ENCODE peak calls at places on chromosomes 7 and 10, in ten cellular contexts. Q, W, S, P, N, A, C, D, J and U are unnamed samples.

GRCh38 chr7:2063562-2064360 is 169.0 kb downstream of the MAD1L1 start:
- DNase-seq in Q (peak; percentile 25), W (peak; percentile 17), S (no peak), P (peak; percentile 43), N (no peak), A (no peak), C (no peak), D (peak; percentile 27), J (peak; percentile 24), U (peak; percentile 8)

GRCh38 chr10:43362191-43362839 is 9.1 kb upstream of the FXYD4 start:
- DNase-seq in Q (peak; percentile 88), W (peak; percentile 52), S (peak; percentile 75), P (peak; percentile 81), N (peak; percentile 86), A (peak; percentile 96), C (peak; percentile 86), D (peak; percentile 83), J (peak; percentile 97), U (peak; percentile 81)

GRCh38 chr10:51001587-51001986 is 72.7 kb upstream of the PRKG1 start:
- DNase-seq in Q (peak; percentile 60), W (no peak), S (no peak), P (peak; percentile 36), N (no peak), A (no peak), C (no peak), D (peak; percentile 54), J (peak; percentile 48), U (no peak)

GRCh38 chr7:32915041-32915536 is 23.5 kb upstream of the KBTBD2 start:
- DNase-seq in Q (no peak), W (no peak), S (no peak), P (no peak), N (no peak), A (no peak), C (no peak), D (no peak), J (no peak), U (no peak)

GRCh38 chr7:15457959-15458955 is 103.6 kb downstream of the AGMO start:
- DNase-seq in Q (no peak), W (no peak), S (no peak), P (no peak), N (no peak), A (no peak), C (no peak), D (no peak), J (no peak), U (no peak)

GRCh38 chr10:72524489-72524888 is 101.4 kb downstream of the MICU1 start:
- DNase-seq in Q (no peak), W (no peak), S (no peak), P (no peak), N (no peak), A (no peak), C (no peak), D (no peak), J (no peak), U (no peak)

GRCh38 chr10:15370741-15371701 is at the start of gene FAM171A1:
- DNase-seq in Q (peak; percentile 63), W (peak; percentile 29), S (no peak), P (no peak), N (peak; percentile 68), A (no peak), C (no peak), D (peak; percentile 51), J (peak; percentile 89), U (peak; percentile 56)

GRCh38 chr7:149823631-149824199 is 14.5 kb upstream of the ZNF862 start:
- DNase-seq in Q (no peak), W (no peak), S (no peak), P (no peak), N (no peak), A (no peak), C (no peak), D (no peak), J (no peak), U (no peak)

GRCh38 chr7:155052982-155053381 is 17.1 kb upstream of the HTR5A start:
- DNase-seq in Q (no peak), W (no peak), S (no peak), P (no peak), N (no peak), A (no peak), C (no peak), D (no peak), J (no peak), U (no peak)

GRCh38 chr7:114416089-114416990 is 1.7 kb downstream of the FOXP2 start:
- DNase-seq in Q (peak; percentile 11), W (peak; percentile 40), S (no peak), P (no peak), N (no peak), A (no peak), C (no peak), D (peak; percentile 21), J (no peak), U (no peak)

GRCh38 chr10:61835069-61835908 is 66.2 kb upstream of the ARID5B start:
- DNase-seq in Q (peak; percentile 70), W (peak; percentile 78), S (peak; percentile 7), P (peak; percentile 90), N (peak; percentile 13), A (peak; percentile 71), C (no peak), D (peak; percentile 83), J (peak; percentile 64), U (peak; percentile 54)

GRCh38 chr10:69389827-69390490 is 26.8 kb downstream of the TACR2 start:
- DNase-seq in Q (no peak), W (peak; percentile 26), S (no peak), P (no peak), N (peak; percentile 62), A (no peak), C (no peak), D (peak; percentile 45), J (no peak), U (no peak)

GRCh38 chr10:6583447-6583846 is 3.4 kb upstream of the PRKCQ start:
- DNase-seq in Q (no peak), W (no peak), S (no peak), P (no peak), N (no peak), A (no peak), C (no peak), D (no peak), J (no peak), U (no peak)

GRCh38 chr7:116780521-116780920 is 81.9 kb upstream of the CAPZA2 start:
- DNase-seq in Q (no peak), W (no peak), S (no peak), P (no peak), N (no peak), A (no peak), C (no peak), D (no peak), J (no peak), U (no peak)

GRCh38 chr7:116779921-116780320 is 82.5 kb upstream of the CAPZA2 start:
- DNase-seq in Q (no peak), W (no peak), S (no peak), P (no peak), N (no peak), A (no peak), C (no peak), D (no peak), J (no peak), U (no peak)

GRCh38 chr7:116780966-116781365 is 81.4 kb upstream of the CAPZA2 start:
- DNase-seq in Q (no peak), W (no peak), S (no peak), P (no peak), N (no peak), A (no peak), C (no peak), D (no peak), J (peak; percentile 68), U (peak; percentile 79)

GRCh38 chr7:116782177-116782711 is 80.1 kb upstream of the CAPZA2 start:
- DNase-seq in Q (no peak), W (peak; percentile 48), S (no peak), P (no peak), N (no peak), A (no peak), C (no peak), D (peak; percentile 73), J (no peak), U (peak; percentile 88)

DNA sequence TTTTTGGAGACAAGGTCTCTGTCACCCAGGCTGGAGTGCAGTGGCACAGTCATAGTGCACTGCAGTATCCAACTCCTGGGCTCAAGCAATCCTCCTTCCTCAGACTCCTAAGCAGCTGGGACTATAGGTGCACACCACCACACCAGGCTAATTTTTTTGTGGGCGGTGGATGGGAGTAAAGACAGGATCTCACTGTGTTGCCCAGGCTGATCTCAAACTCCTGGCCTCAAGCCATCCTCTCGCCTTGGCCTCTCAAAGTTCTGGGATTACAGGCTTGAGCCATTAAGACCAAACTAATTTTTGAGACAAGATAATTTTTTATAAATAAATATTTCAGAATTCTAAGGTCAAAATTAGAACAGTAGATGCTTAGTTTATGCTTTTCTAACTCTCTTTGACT is 80.8 kb upstream of the CAPZA2 start:
- DNase-seq in Q (no peak), W (no peak), S (no peak), P (no peak), N (no peak), A (no peak), C (no peak), D (no peak), J (no peak), U (no peak)
- H3K27ac ChIP-seq in Q (peak overlapping the region; percentile 76), W (peak overlapping the region; percentile 31), S (no peak overlapping the region), P (no peak overlapping the region), N (no peak overlapping the region), A (peak overlapping the region; percentile 97), C (no peak overlapping the region), D (no peak overlapping the region), J (peak overlapping the region; percentile 73), U (peak overlapping the region; percentile 76)

DNA sequence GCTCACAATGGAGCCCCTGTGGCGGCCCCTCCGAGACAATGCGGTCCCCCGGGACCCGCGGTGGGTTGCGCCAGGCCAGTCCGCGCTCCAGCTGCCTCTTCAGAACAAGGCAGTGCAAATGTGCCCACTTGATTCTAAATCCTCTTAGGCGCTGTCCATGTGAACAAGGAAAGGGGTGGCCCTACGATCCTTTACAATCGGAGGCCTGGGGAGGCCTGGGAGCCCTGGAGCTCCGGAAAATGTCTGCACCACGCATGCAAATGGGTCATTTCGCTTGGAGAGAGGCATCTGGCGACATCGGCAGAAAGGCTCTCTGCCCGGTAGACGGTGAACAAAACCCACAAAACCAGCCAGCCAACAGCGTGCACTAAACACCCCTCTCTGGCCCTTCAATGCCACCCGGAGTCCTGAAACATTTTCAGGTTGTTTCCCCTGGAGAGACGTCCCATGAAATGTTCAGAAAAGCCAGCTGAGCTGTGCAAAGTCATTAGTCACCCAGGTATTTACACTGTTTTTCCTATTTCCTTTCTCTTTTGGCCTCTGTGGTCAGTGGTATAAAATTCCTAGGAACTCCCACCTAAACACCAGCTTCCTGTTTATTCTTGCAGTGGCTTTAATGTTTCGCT is 102.8 kb upstream of the ZNF438 start:
- DNase-seq in Q (peak; percentile 94), W (peak; percentile 92), S (peak; percentile 11), P (peak; percentile 79), N (no peak), A (no peak), C (no peak), D (peak; percentile 63), J (peak; percentile 39), U (peak; percentile 49)
- H3K4me2 ChIP-seq in Q (peak overlapping the region; percentile 26), W (peak overlapping the region; percentile 85), S (peak overlapping the region; percentile 91), P (peak overlapping the region; percentile 60), N (no peak overlapping the region), A (peak overlapping the region; percentile 18), C (peak overlapping the region; percentile 79), D (peak overlapping the region; percentile 81), J (peak overlapping the region; percentile 93), U (peak overlapping the region; percentile 75)

GRCh38 chr10:116466715-116467422 is 39.2 kb downstream of the PNLIPRP3 start:
- DNase-seq in Q (no peak), W (no peak), S (no peak), P (no peak), N (no peak), A (no peak), C (no peak), D (no peak), J (no peak), U (peak; percentile 26)
- H3K27ac ChIP-seq in Q (no peak overlapping the region), W (no peak overlapping the region), S (no peak overlapping the region), P (no peak overlapping the region), N (no peak overlapping the region), A (no peak overlapping the region), C (no peak overlapping the region), D (no peak overlapping the region), J (no peak overlapping the region), U (peak overlapping the region; percentile 15)

GRCh38 chr10:124105045-124105444 is 11.6 kb upstream of the CHST15 start:
- DNase-seq in Q (no peak), W (no peak), S (no peak), P (no peak), N (no peak), A (no peak), C (no peak), D (no peak), J (no peak), U (no peak)
- H3K4me2 ChIP-seq in Q (no peak overlapping the region), W (no peak overlapping the region), S (no peak overlapping the region), P (no peak overlapping the region), N (peak overlapping the region; percentile 61), A (no peak overlapping the region), C (no peak overlapping the region), D (no peak overlapping the region), J (no peak overlapping the region), U (peak overlapping the region; percentile 77)